ENCODE peak calls at places on chromosomes 4 and X, in six cellular contexts. One of them, this sample, is unnamed.
A peak's percentile ranks its signal among the peaks of the same experiment; 100 is the strongest.

GRCh38 chr4:24527371-24527770 is 57.0 kb downstream of the DHX15 start:
- DNase-seq in CD8-positive, alpha-beta T cell: no peak
- DNase-seq in sigmoid colon: no peak
- DNase-seq in suprapubic skin: no peak
- DNase-seq in adipocyte: peak; percentile 15
- DNase-seq in cardiac muscle cell: no peak
- DNase-seq in this sample: no peak

GRCh38 chr4:133190098-133190497 is 41.0 kb downstream of the PCDH10 start:
- DNase-seq in suprapubic skin: no peak
- DNase-seq in CD8-positive, alpha-beta T cell: no peak
- DNase-seq in cardiac muscle cell: no peak
- DNase-seq in sigmoid colon: no peak
- DNase-seq in adipocyte: peak; percentile 24
- DNase-seq in this sample: no peak

GRCh38 chrX:108072746-108073145 is 18.6 kb downstream of the PSMD10 start:
- DNase-seq in adipocyte: peak; percentile 7
- DNase-seq in suprapubic skin: no peak
- DNase-seq in sigmoid colon: no peak
- DNase-seq in cardiac muscle cell: no peak
- DNase-seq in CD8-positive, alpha-beta T cell: no peak
- DNase-seq in this sample: no peak

GRCh38 chrX:22666441-22666840 is 333.3 kb upstream of the DDX53 start:
- DNase-seq in suprapubic skin: no peak
- DNase-seq in sigmoid colon: no peak
- DNase-seq in adipocyte: peak; percentile 3
- DNase-seq in cardiac muscle cell: peak; percentile 33
- DNase-seq in CD8-positive, alpha-beta T cell: no peak
- DNase-seq in this sample: peak; percentile 68

GRCh38 chr4:138826754-138827153 is 188.8 kb upstream of the NOCT start:
- DNase-seq in adipocyte: no peak
- DNase-seq in CD8-positive, alpha-beta T cell: no peak
- DNase-seq in cardiac muscle cell: no peak
- DNase-seq in sigmoid colon: no peak
- DNase-seq in suprapubic skin: no peak
- DNase-seq in this sample: no peak

GRCh38 chr4:15729910-15730533 is 27.2 kb downstream of the BST1 start:
- DNase-seq in suprapubic skin: no peak
- DNase-seq in CD8-positive, alpha-beta T cell: peak; percentile 12
- DNase-seq in adipocyte: peak; percentile 86
- DNase-seq in cardiac muscle cell: peak; percentile 69
- DNase-seq in sigmoid colon: no peak
- DNase-seq in this sample: peak; percentile 56

GRCh38 chrX:140050906-140051305 is 85.6 kb upstream of the CXorf66 start:
- DNase-seq in CD8-positive, alpha-beta T cell: no peak
- DNase-seq in sigmoid colon: no peak
- DNase-seq in cardiac muscle cell: peak; percentile 7
- DNase-seq in adipocyte: peak; percentile 15
- DNase-seq in suprapubic skin: no peak
- DNase-seq in this sample: peak; percentile 49

GRCh38 chrX:15675490-15675921 is 10.9 kb upstream of the CLTRN start:
- DNase-seq in sigmoid colon: peak; percentile 93
- DNase-seq in suprapubic skin: peak; percentile 82
- DNase-seq in cardiac muscle cell: peak; percentile 79
- DNase-seq in CD8-positive, alpha-beta T cell: peak; percentile 64
- DNase-seq in adipocyte: peak; percentile 94
- DNase-seq in this sample: peak; percentile 79

GRCh38 chr4:22672944-22673343 is 19.8 kb upstream of the GBA3 start:
- DNase-seq in sigmoid colon: no peak
- DNase-seq in cardiac muscle cell: no peak
- DNase-seq in suprapubic skin: no peak
- DNase-seq in CD8-positive, alpha-beta T cell: no peak
- DNase-seq in adipocyte: no peak
- DNase-seq in this sample: no peak

GRCh38 chr4:157115613-157116340 is 39.8 kb downstream of the GLRB start:
- DNase-seq in CD8-positive, alpha-beta T cell: no peak
- DNase-seq in suprapubic skin: no peak
- DNase-seq in adipocyte: peak; percentile 70
- DNase-seq in cardiac muscle cell: no peak
- DNase-seq in sigmoid colon: no peak
- DNase-seq in this sample: no peak

GRCh38 chr4:4430492-4431195 is 43.7 kb downstream of the NSG1 start:
- DNase-seq in suprapubic skin: no peak
- DNase-seq in cardiac muscle cell: peak; percentile 70
- DNase-seq in CD8-positive, alpha-beta T cell: peak; percentile 21
- DNase-seq in adipocyte: peak; percentile 67
- DNase-seq in sigmoid colon: no peak
- DNase-seq in this sample: peak; percentile 87

GRCh38 chr4:87461281-87461700 is 38.9 kb downstream of the NUDT9 start:
- DNase-seq in sigmoid colon: no peak
- DNase-seq in cardiac muscle cell: no peak
- DNase-seq in suprapubic skin: no peak
- DNase-seq in adipocyte: peak; percentile 45
- DNase-seq in CD8-positive, alpha-beta T cell: no peak
- DNase-seq in this sample: no peak

GRCh38 chrX:26586570-26586969 is 370.6 kb downstream of the MAGEB5 start:
- DNase-seq in sigmoid colon: no peak
- DNase-seq in adipocyte: no peak
- DNase-seq in suprapubic skin: no peak
- DNase-seq in CD8-positive, alpha-beta T cell: no peak
- DNase-seq in cardiac muscle cell: no peak
- DNase-seq in this sample: no peak

GRCh38 chr4:70443329-70443728 is 28.7 kb upstream of the MUC7 start:
- DNase-seq in adipocyte: no peak
- DNase-seq in cardiac muscle cell: no peak
- DNase-seq in CD8-positive, alpha-beta T cell: no peak
- DNase-seq in suprapubic skin: no peak
- DNase-seq in sigmoid colon: no peak
- DNase-seq in this sample: no peak

GRCh38 chrX:156001667-156002021 is 4.1 kb downstream of the IL9R start:
- DNase-seq in CD8-positive, alpha-beta T cell: no peak
- DNase-seq in cardiac muscle cell: no peak
- DNase-seq in suprapubic skin: no peak
- DNase-seq in adipocyte: no peak
- DNase-seq in sigmoid colon: no peak
- DNase-seq in this sample: no peak

GRCh38 chr4:125891597-125892258 is 577.0 kb downstream of the FAT4 start:
- DNase-seq in cardiac muscle cell: no peak
- DNase-seq in CD8-positive, alpha-beta T cell: no peak
- DNase-seq in sigmoid colon: no peak
- DNase-seq in suprapubic skin: no peak
- DNase-seq in adipocyte: peak; percentile 77
- DNase-seq in this sample: no peak

GRCh38 chr4:60865238-60865637 is 334.9 kb upstream of the ADGRL3 start:
- DNase-seq in cardiac muscle cell: peak; percentile 30
- DNase-seq in CD8-positive, alpha-beta T cell: no peak
- DNase-seq in suprapubic skin: no peak
- DNase-seq in adipocyte: peak; percentile 18
- DNase-seq in sigmoid colon: no peak
- DNase-seq in this sample: no peak

GRCh38 chr4:74640111-74640903 is 154.0 kb downstream of the BTC start:
- DNase-seq in suprapubic skin: no peak
- DNase-seq in adipocyte: peak; percentile 66
- DNase-seq in cardiac muscle cell: no peak
- DNase-seq in sigmoid colon: no peak
- DNase-seq in CD8-positive, alpha-beta T cell: no peak
- DNase-seq in this sample: no peak

GRCh38 chrX:7286461-7286860 is 138.5 kb upstream of the PUDP start:
- DNase-seq in CD8-positive, alpha-beta T cell: no peak
- DNase-seq in cardiac muscle cell: no peak
- DNase-seq in adipocyte: no peak
- DNase-seq in suprapubic skin: no peak
- DNase-seq in sigmoid colon: no peak
- DNase-seq in this sample: no peak

GRCh38 chr4:85762204-85762884 is 287.4 kb downstream of the ARHGAP24 start:
- DNase-seq in cardiac muscle cell: no peak
- DNase-seq in suprapubic skin: no peak
- DNase-seq in adipocyte: peak; percentile 71
- DNase-seq in sigmoid colon: no peak
- DNase-seq in CD8-positive, alpha-beta T cell: no peak
- DNase-seq in this sample: no peak

GRCh38 chrX:150200820-150201287 is 162.3 kb upstream of the MAMLD1 start:
- DNase-seq in suprapubic skin: peak; percentile 80
- DNase-seq in cardiac muscle cell: no peak
- DNase-seq in sigmoid colon: peak; percentile 82
- DNase-seq in adipocyte: peak; percentile 87
- DNase-seq in CD8-positive, alpha-beta T cell: no peak
- DNase-seq in this sample: no peak

GRCh38 chr4:53374777-53375258 is 2.6 kb upstream of the FIP1L1 start:
- DNase-seq in CD8-positive, alpha-beta T cell: no peak
- DNase-seq in cardiac muscle cell: no peak
- DNase-seq in suprapubic skin: no peak
- DNase-seq in adipocyte: no peak
- DNase-seq in sigmoid colon: no peak
- DNase-seq in this sample: no peak

GRCh38 chrX:16785247-16786138 is 773 bp upstream of the TXLNG start:
- DNase-seq in cardiac muscle cell: peak; percentile 49
- DNase-seq in CD8-positive, alpha-beta T cell: no peak
- DNase-seq in suprapubic skin: no peak
- DNase-seq in sigmoid colon: peak; percentile 69
- DNase-seq in adipocyte: peak; percentile 29
- DNase-seq in this sample: no peak

GRCh38 chrX:154371771-154372300 is 2.6 kb downstream of the FLNA start:
- DNase-seq in sigmoid colon: no peak
- DNase-seq in CD8-positive, alpha-beta T cell: no peak
- DNase-seq in cardiac muscle cell: no peak
- DNase-seq in adipocyte: no peak
- DNase-seq in suprapubic skin: no peak
- DNase-seq in this sample: no peak
- H3K4me3 ChIP-seq in sigmoid colon: peak overlapping the region; percentile 78
- H3K4me3 ChIP-seq in CD8-positive, alpha-beta T cell: peak overlapping the region; percentile 37
- H3K4me3 ChIP-seq in cardiac muscle cell: peak overlapping the region; percentile 99
- H3K4me3 ChIP-seq in adipocyte: peak overlapping the region; percentile 73
- H3K4me3 ChIP-seq in suprapubic skin: peak overlapping the region; percentile 67
- H3K4me3 ChIP-seq in this sample: peak overlapping the region; percentile 77

GRCh38 chr4:108169639-108170038 is 907 bp upstream of the LEF1 start:
- DNase-seq in adipocyte: no peak
- DNase-seq in cardiac muscle cell: no peak
- DNase-seq in sigmoid colon: no peak
- DNase-seq in suprapubic skin: no peak
- DNase-seq in CD8-positive, alpha-beta T cell: no peak
- DNase-seq in this sample: no peak

GRCh38 chr4:108168672-108169562 is at the start of gene LEF1:
- DNase-seq in CD8-positive, alpha-beta T cell: peak; percentile 66
- DNase-seq in cardiac muscle cell: peak; percentile 90
- DNase-seq in suprapubic skin: no peak
- DNase-seq in adipocyte: peak; percentile 71
- DNase-seq in sigmoid colon: no peak
- DNase-seq in this sample: peak; percentile 71

GRCh38 chr4:108166038-108166437 is 2.7 kb downstream of the LEF1 start:
- DNase-seq in CD8-positive, alpha-beta T cell: peak; percentile 30
- DNase-seq in cardiac muscle cell: no peak
- DNase-seq in sigmoid colon: no peak
- DNase-seq in adipocyte: no peak
- DNase-seq in suprapubic skin: no peak
- DNase-seq in this sample: no peak

GRCh38 chr4:108166441-108167315 is 2.1 kb downstream of the LEF1 start:
- DNase-seq in CD8-positive, alpha-beta T cell: peak; percentile 51
- DNase-seq in adipocyte: peak; percentile 13
- DNase-seq in sigmoid colon: no peak
- DNase-seq in cardiac muscle cell: peak; percentile 88
- DNase-seq in suprapubic skin: no peak
- DNase-seq in this sample: peak; percentile 34

DNA sequence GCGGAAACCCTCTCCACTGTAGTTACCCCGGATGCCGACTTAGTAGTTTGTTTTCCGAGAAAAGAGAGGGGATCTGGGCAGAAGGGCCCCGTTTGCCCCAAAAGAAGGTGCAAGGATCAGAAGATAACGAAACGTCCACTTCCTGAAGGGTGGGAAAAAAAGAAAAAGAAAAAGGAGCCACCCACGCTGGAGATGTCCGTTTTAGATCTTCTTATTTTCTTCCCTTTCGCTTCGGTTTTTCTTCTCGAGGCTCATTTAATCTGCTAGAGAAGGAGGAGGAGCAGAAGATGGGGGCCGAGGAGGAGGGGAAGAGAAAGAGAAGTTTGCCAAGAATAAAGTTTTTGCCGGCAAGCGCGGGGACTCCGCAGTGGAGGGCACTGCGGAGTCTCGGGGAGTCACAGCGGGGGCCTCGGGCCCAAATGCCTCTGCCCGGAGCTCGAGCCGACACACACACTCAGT is 490 bp downstream of the LEF1 start:
- DNase-seq in cardiac muscle cell: no peak
- DNase-seq in CD8-positive, alpha-beta T cell: no peak
- DNase-seq in suprapubic skin: no peak
- DNase-seq in sigmoid colon: no peak
- DNase-seq in adipocyte: no peak
- DNase-seq in this sample: no peak
- H3K4me1 ChIP-seq in cardiac muscle cell: peaks cover 18% of the 10 kb centered on the region
- H3K4me1 ChIP-seq in CD8-positive, alpha-beta T cell: peaks cover 22% of the 10 kb centered on the region
- H3K4me1 ChIP-seq in suprapubic skin: peaks cover 44% of the 10 kb centered on the region
- H3K4me1 ChIP-seq in sigmoid colon: peaks cover 52% of the 10 kb centered on the region
- H3K4me1 ChIP-seq in adipocyte: peaks cover 6% of the 10 kb centered on the region
- H3K4me1 ChIP-seq in this sample: peaks cover 6% of the 10 kb centered on the region

DNA sequence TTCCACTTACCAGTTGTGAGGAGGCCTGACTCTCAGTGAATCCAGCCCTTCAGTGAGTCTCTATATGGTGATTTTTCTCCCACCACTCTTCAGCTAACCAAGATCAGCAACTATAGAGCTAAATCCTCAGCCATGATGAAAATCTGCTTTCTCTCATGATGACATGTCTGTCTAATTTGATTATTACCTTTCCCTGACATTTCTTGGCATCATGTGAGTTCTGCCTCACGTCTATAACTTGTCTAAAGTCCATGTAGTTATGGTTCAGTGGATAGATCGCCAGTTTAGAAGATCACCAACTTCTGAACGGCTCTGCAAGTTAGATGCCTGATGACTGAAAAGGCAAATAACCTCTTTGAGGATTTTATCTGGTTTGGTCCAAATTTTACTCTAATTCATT is 14.9 kb upstream of the DCAF8L1 start:
- DNase-seq in sigmoid colon: no peak
- DNase-seq in cardiac muscle cell: no peak
- DNase-seq in CD8-positive, alpha-beta T cell: no peak
- DNase-seq in adipocyte: no peak
- DNase-seq in suprapubic skin: no peak
- DNase-seq in this sample: no peak
- H3K27me3 ChIP-seq in sigmoid colon: peaks cover 2% of the 10 kb centered on the region
- H3K27me3 ChIP-seq in cardiac muscle cell: no peaks in the 10 kb centered on the region
- H3K27me3 ChIP-seq in CD8-positive, alpha-beta T cell: no peaks in the 10 kb centered on the region
- H3K27me3 ChIP-seq in adipocyte: peaks cover 11% of the 10 kb centered on the region
- H3K27me3 ChIP-seq in suprapubic skin: no peaks in the 10 kb centered on the region
- H3K27me3 ChIP-seq in this sample: no peaks in the 10 kb centered on the region

GRCh38 chr4:147815741-147816140 is 83.9 kb downstream of the ARHGAP10 start:
- DNase-seq in sigmoid colon: no peak
- DNase-seq in suprapubic skin: no peak
- DNase-seq in cardiac muscle cell: no peak
- DNase-seq in CD8-positive, alpha-beta T cell: no peak
- DNase-seq in adipocyte: no peak
- DNase-seq in this sample: no peak

GRCh38 chr4:147814334-147814733 is 82.4 kb downstream of the ARHGAP10 start:
- DNase-seq in cardiac muscle cell: no peak
- DNase-seq in sigmoid colon: no peak
- DNase-seq in suprapubic skin: no peak
- DNase-seq in adipocyte: no peak
- DNase-seq in CD8-positive, alpha-beta T cell: no peak
- DNase-seq in this sample: no peak

GRCh38 chr4:147811878-147812277 is 80.0 kb downstream of the ARHGAP10 start:
- DNase-seq in CD8-positive, alpha-beta T cell: no peak
- DNase-seq in suprapubic skin: no peak
- DNase-seq in cardiac muscle cell: no peak
- DNase-seq in sigmoid colon: no peak
- DNase-seq in adipocyte: no peak
- DNase-seq in this sample: no peak

GRCh38 chr4:147816382-147817254 is 84.7 kb downstream of the ARHGAP10 start:
- DNase-seq in suprapubic skin: no peak
- DNase-seq in CD8-positive, alpha-beta T cell: no peak
- DNase-seq in cardiac muscle cell: no peak
- DNase-seq in adipocyte: no peak
- DNase-seq in sigmoid colon: no peak
- DNase-seq in this sample: no peak

GRCh38 chr4:147813107-147813773 is 81.4 kb downstream of the ARHGAP10 start:
- DNase-seq in cardiac muscle cell: no peak
- DNase-seq in sigmoid colon: no peak
- DNase-seq in adipocyte: no peak
- DNase-seq in CD8-positive, alpha-beta T cell: no peak
- DNase-seq in suprapubic skin: no peak
- DNase-seq in this sample: no peak
- H3K4me3 ChIP-seq in cardiac muscle cell: no peak overlapping the region
- H3K4me3 ChIP-seq in sigmoid colon: no peak overlapping the region
- H3K4me3 ChIP-seq in adipocyte: peak overlapping the region; percentile 33
- H3K4me3 ChIP-seq in CD8-positive, alpha-beta T cell: no peak overlapping the region
- H3K4me3 ChIP-seq in suprapubic skin: no peak overlapping the region
- H3K4me3 ChIP-seq in this sample: no peak overlapping the region